ENCODE peak calls at places on chromosomes 6 and 20, in six cellular contexts. Q is vagina, H is coronary artery, A is left lung, G is IMR-90, K is upper lobe of right lung. C is an unnamed sample.

GRCh38 chr20:9177278-9177677 is 108.4 kb downstream of the PLCB4 start:
- DNase-seq in Q (no peak), H (no peak), A (no peak), G (no peak), K (no peak), C (peak)

GRCh38 chr6:38593419-38593818 is 46.3 kb downstream of the BTBD9 start:
- DNase-seq in Q (no peak), H (no peak), A (no peak), G (peak), K (no peak), C (no peak)

GRCh38 chr20:33693741-33694645 is 7.8 kb upstream of the E2F1 start:
- DNase-seq in Q (no peak), H (peak), A (peak), G (no peak), K (no peak), C (no peak)

GRCh38 chr6:124927806-124928205 is 34.4 kb upstream of the RNF217 start:
- DNase-seq in Q (no peak), H (no peak), A (no peak), G (peak), K (no peak), C (no peak)

GRCh38 chr6:91045152-91045551 is 458.3 kb upstream of the MAP3K7 start:
- DNase-seq in Q (no peak), H (no peak), A (no peak), G (no peak), K (no peak), C (no peak)

GRCh38 chr6:147999001-147999540 is 343.6 kb upstream of the SASH1 start:
- DNase-seq in Q (no peak), H (no peak), A (no peak), G (no peak), K (no peak), C (no peak)

GRCh38 chr20:46246527-46246926 is 61.8 kb downstream of the CDH22 start:
- DNase-seq in Q (no peak), H (no peak), A (no peak), G (no peak), K (no peak), C (no peak)

GRCh38 chr6:15400572-15401004 is 154.7 kb downstream of the JARID2 start:
- DNase-seq in Q (no peak), H (no peak), A (peak), G (peak), K (peak), C (no peak)

GRCh38 chr6:47485083-47485482 is 7.5 kb downstream of the CD2AP start:
- DNase-seq in Q (no peak), H (no peak), A (no peak), G (no peak), K (no peak), C (no peak)

GRCh38 chr20:12090920-12091319 is 173.2 kb downstream of the BTBD3 start:
- DNase-seq in Q (no peak), H (no peak), A (no peak), G (no peak), K (no peak), C (no peak)

GRCh38 chr6:49327005-49327404 is 136.0 kb downstream of the MMUT start:
- DNase-seq in Q (no peak), H (no peak), A (no peak), G (peak), K (no peak), C (no peak)

GRCh38 chr6:2240961-2241360 is 4.4 kb downstream of the GMDS start:
- DNase-seq in Q (peak), H (no peak), A (no peak), G (no peak), K (no peak), C (peak)

GRCh38 chr20:51341581-51341980 is 200.9 kb downstream of the NFATC2 start:
- DNase-seq in Q (no peak), H (no peak), A (no peak), G (peak), K (no peak), C (no peak)

GRCh38 chr6:4372866-4373265 is 237.5 kb upstream of the ECI2 start:
- DNase-seq in Q (peak), H (no peak), A (no peak), G (no peak), K (no peak), C (no peak)

GRCh38 chr6:150301871-150302800 is 66.7 kb upstream of the IYD start:
- DNase-seq in Q (no peak), H (no peak), A (no peak), G (peak), K (no peak), C (no peak)

GRCh38 chr20:47205577-47206123 is 150.8 kb downstream of the ZMYND8 start:
- DNase-seq in Q (no peak), H (no peak), A (peak), G (peak), K (peak), C (no peak)

GRCh38 chr6:46993846-46994245 is 48.3 kb downstream of the ADGRF1 start:
- DNase-seq in Q (no peak), H (no peak), A (no peak), G (peak), K (no peak), C (no peak)

GRCh38 chr6:137070303-137070702 is 25.5 kb upstream of the IL20RA start:
- DNase-seq in Q (no peak), H (no peak), A (no peak), G (no peak), K (no peak), C (no peak)

GRCh38 chr6:68080074-68080473 is 555.0 kb upstream of the ADGRB3 start:
- DNase-seq in Q (no peak), H (no peak), A (no peak), G (no peak), K (no peak), C (no peak)

GRCh38 chr20:10040070-10040970 is 5.5 kb downstream of the ANKEF1 start:
- DNase-seq in Q (no peak), H (no peak), A (no peak), G (peak), K (no peak), C (no peak)

GRCh38 chr6:108497883-108498282 is 62.8 kb upstream of the FOXO3 start:
- DNase-seq in Q (no peak), H (no peak), A (no peak), G (peak), K (no peak), C (no peak)

GRCh38 chr6:125363360-125364121 is 61.8 kb upstream of the HDDC2 start:
- DNase-seq in Q (no peak), H (peak), A (peak), G (peak), K (peak), C (no peak)

GRCh38 chr6:51892339-51892738 is 195.1 kb downstream of the PKHD1 start:
- DNase-seq in Q (no peak), H (no peak), A (no peak), G (no peak), K (no peak), C (no peak)

GRCh38 chr6:147621280-147621679 is 112.8 kb downstream of the SAMD5 start:
- DNase-seq in Q (no peak), H (no peak), A (no peak), G (peak), K (no peak), C (no peak)

GRCh38 chr20:43914697-43915208 is at the start of gene TOX2:
- DNase-seq in Q (no peak), H (no peak), A (no peak), G (no peak), K (no peak), C (no peak)

GRCh38 chr6:90460067-90460466 is 126.8 kb downstream of the MAP3K7 start:
- DNase-seq in Q (no peak), H (no peak), A (no peak), G (no peak), K (no peak), C (no peak)

GRCh38 chr6:231779-232178 is 60.5 kb upstream of the DUSP22 start:
- DNase-seq in Q (no peak), H (no peak), A (no peak), G (no peak), K (no peak), C (no peak)

GRCh38 chr20:21103582-21104465 is 2.3 kb downstream of the LINC00237 start:
- DNase-seq in Q (no peak), H (no peak), A (no peak), G (no peak), K (no peak), C (peak)

GRCh38 chr20:48339147-48339985 is 488.4 kb downstream of the PREX1 start:
- DNase-seq in Q (no peak), H (no peak), A (no peak), G (peak), K (no peak), C (no peak)

GRCh38 chr6:110233769-110234374 is 53.6 kb downstream of the CDC40 start:
- DNase-seq in Q (no peak), H (no peak), A (no peak), G (peak), K (no peak), C (no peak)

GRCh38 chr6:70806086-70806485 is 138.4 kb downstream of the SMAP1 start:
- DNase-seq in Q (no peak), H (no peak), A (no peak), G (no peak), K (no peak), C (no peak)

GRCh38 chr6:96522469-96523009 is 933 bp downstream of the UFL1 start:
- DNase-seq in Q (no peak), H (no peak), A (no peak), G (peak), K (no peak), C (no peak)

GRCh38 chr20:49701313-49701731 is 12.4 kb downstream of the B4GALT5 start:
- DNase-seq in Q (no peak), H (peak), A (no peak), G (peak), K (no peak), C (no peak)

GRCh38 chr6:18503588-18504231 is 116.6 kb downstream of the RNF144B start:
- DNase-seq in Q (no peak), H (no peak), A (no peak), G (peak), K (no peak), C (peak)

GRCh38 chr6:47687432-47687831 is 10.9 kb upstream of the ADGRF4 start:
- DNase-seq in Q (no peak), H (no peak), A (no peak), G (no peak), K (no peak), C (peak)

GRCh38 chr6:123811378-123811777 is 7.7 kb downstream of the NKAIN2 start:
- DNase-seq in Q (no peak), H (no peak), A (no peak), G (no peak), K (no peak), C (no peak)

GRCh38 chr6:104201557-104201956 is 658.2 kb downstream of the HACE1 start:
- DNase-seq in Q (no peak), H (no peak), A (no peak), G (no peak), K (no peak), C (no peak)

GRCh38 chr6:141874930-141875602 is 257.7 kb upstream of the GJE1 start:
- DNase-seq in Q (no peak), H (no peak), A (no peak), G (peak), K (no peak), C (no peak)

GRCh38 chr6:24205020-24205492 is 79.0 kb downstream of the NRSN1 start:
- DNase-seq in Q (no peak), H (no peak), A (no peak), G (peak), K (no peak), C (no peak)

GRCh38 chr6:142934190-142934589 is 10.8 kb downstream of the HIVEP2 start:
- DNase-seq in Q (no peak), H (no peak), A (no peak), G (no peak), K (no peak), C (no peak)

GRCh38 chr6:142938510-142938909 is 6.5 kb downstream of the HIVEP2 start:
- DNase-seq in Q (no peak), H (no peak), A (no peak), G (no peak), K (no peak), C (no peak)

GRCh38 chr6:142934599-142934998 is 10.4 kb downstream of the HIVEP2 start:
- DNase-seq in Q (no peak), H (no peak), A (no peak), G (no peak), K (no peak), C (no peak)

GRCh38 chr6:142933701-142934100 is 11.3 kb downstream of the HIVEP2 start:
- DNase-seq in Q (no peak), H (no peak), A (no peak), G (no peak), K (no peak), C (no peak)

DNA sequence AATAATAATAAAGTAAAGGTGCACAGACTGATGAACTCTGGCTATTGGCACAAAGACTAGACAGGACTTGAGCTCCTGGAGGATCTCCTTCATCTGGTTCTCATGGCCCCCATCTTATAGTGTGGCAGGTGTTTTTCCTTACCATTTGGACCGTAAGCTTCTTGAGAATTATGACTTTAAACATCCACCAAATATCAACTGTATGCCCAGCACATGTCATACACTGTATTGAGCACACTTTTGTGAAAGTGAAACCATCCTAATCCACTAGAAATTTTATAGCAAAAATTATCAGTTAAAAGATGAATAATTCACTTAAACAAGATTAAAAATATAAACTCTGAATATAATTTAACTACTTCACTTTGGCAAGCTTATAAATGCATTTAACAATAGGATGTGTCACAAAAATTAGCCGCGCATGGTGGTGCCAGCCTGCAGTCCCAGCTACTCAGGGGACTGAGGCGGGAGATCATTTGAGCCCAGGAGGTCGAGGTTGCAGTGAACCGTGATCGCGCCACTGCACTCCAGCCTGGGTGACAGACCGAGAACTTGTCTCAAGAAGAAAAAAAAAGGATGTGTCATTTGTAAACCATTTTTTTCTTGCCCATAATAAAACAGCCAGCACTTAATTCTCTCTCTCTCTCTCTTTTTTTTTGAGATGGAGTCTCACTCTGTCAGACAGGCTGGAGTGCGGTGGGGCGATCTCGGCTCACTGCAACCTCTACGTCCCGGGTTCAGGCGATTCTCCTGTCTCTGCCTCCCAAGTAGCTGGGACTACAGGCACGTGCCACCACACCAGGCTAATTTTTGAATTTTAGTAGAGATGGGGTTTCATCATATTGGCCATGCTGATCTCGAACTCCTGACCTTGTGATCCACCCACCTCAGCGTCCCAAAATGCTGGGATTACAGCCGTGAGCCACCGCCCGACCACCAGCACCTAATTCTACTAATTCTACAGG is 9.1 kb downstream of the HIVEP2 start:
- DNase-seq in Q (no peak), H (no peak), A (peak), G (no peak), K (no peak), C (no peak)
- H3K4me3 ChIP-seq in Q (no peak), H (no peak), A (no peak), G (no peak), K (no peak), C (no peak)

GRCh38 chr6:134424795-134425163 is 106.9 kb upstream of the SGK1 start:
- DNase-seq in Q (no peak), H (no peak), A (no peak), G (no peak), K (no peak), C (no peak)
- H3K27ac ChIP-seq in Q (no peak), H (no peak), A (no peak), G (no peak), K (no peak), C (no peak)

GRCh38 chr6:84260186-84260585 is 32.7 kb upstream of the CEP162 start:
- DNase-seq in Q (no peak), H (no peak), A (no peak), G (no peak), K (no peak), C (no peak)

GRCh38 chr6:84260926-84261325 is 33.5 kb upstream of the CEP162 start:
- DNase-seq in Q (no peak), H (no peak), A (no peak), G (no peak), K (no peak), C (no peak)

GRCh38 chr6:84258866-84259265 is 31.4 kb upstream of the CEP162 start:
- DNase-seq in Q (no peak), H (no peak), A (no peak), G (no peak), K (no peak), C (no peak)

GRCh38 chr6:84268781-84269180 is 41.3 kb upstream of the CEP162 start:
- DNase-seq in Q (no peak), H (no peak), A (no peak), G (no peak), K (no peak), C (no peak)

GRCh38 chr6:84263557-84263956 is 36.1 kb upstream of the CEP162 start:
- DNase-seq in Q (no peak), H (no peak), A (no peak), G (no peak), K (no peak), C (no peak)
- H3K4me3 ChIP-seq in Q (no peak), H (no peak), A (no peak), G (no peak), K (no peak), C (no peak)

GRCh38 chr6:157107571-157107914 is 215.8 kb downstream of the TMEM242 start:
- DNase-seq in Q (no peak), H (no peak), A (no peak), G (no peak), K (no peak), C (no peak)

GRCh38 chr6:157108923-157109322 is 214.4 kb downstream of the TMEM242 start:
- DNase-seq in Q (no peak), H (no peak), A (no peak), G (no peak), K (no peak), C (no peak)

GRCh38 chr6:157107915-157108651 is 215.2 kb downstream of the TMEM242 start:
- DNase-seq in Q (no peak), H (no peak), A (no peak), G (peak), K (no peak), C (peak)

GRCh38 chr6:157113389-157113788 is 209.9 kb downstream of the TMEM242 start:
- DNase-seq in Q (no peak), H (no peak), A (no peak), G (no peak), K (no peak), C (no peak)

GRCh38 chr6:157110620-157111019 is 212.7 kb downstream of the TMEM242 start:
- DNase-seq in Q (no peak), H (no peak), A (no peak), G (peak), K (no peak), C (no peak)
- H3K27ac ChIP-seq in Q (no peak), H (no peak), A (no peak), G (no peak), K (no peak), C (no peak)

GRCh38 chr20:62515826-62516225 is 40.0 kb upstream of the GATA5 start:
- DNase-seq in Q (no peak), H (no peak), A (no peak), G (no peak), K (no peak), C (no peak)

GRCh38 chr20:62517901-62518610 is 42.3 kb upstream of the GATA5 start:
- DNase-seq in Q (no peak), H (no peak), A (no peak), G (no peak), K (no peak), C (no peak)

GRCh38 chr20:62517168-62517567 is 41.4 kb upstream of the GATA5 start:
- DNase-seq in Q (no peak), H (no peak), A (no peak), G (no peak), K (no peak), C (no peak)

GRCh38 chr20:62515280-62515679 is 39.5 kb upstream of the GATA5 start:
- DNase-seq in Q (no peak), H (no peak), A (no peak), G (no peak), K (no peak), C (no peak)

DNA sequence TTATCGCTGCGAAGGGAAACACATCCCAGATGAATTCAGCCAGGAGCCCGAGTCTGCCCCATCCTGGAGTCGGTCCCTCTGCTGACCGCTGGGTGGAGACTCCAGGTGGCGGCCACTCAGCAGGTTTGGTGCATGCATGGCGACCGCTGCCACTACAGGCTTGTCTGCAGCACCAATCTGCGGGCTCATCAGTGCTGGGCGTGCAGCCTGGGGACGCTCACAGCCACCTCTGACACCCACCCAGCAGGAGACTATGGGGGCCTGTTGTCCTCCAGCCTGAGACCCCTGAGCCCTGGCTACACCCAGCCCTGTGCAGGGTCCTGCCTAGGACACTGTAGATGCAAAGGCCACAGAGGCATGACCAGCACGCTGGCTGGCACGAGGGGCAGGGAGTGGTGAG is 40.5 kb upstream of the GATA5 start:
- DNase-seq in Q (no peak), H (no peak), A (no peak), G (no peak), K (no peak), C (no peak)
- H3K4me3 ChIP-seq in Q (no peak), H (no peak), A (no peak), G (no peak), K (no peak), C (no peak)